ENCODE peak calls at places on chromosomes 7 and 10, in five cellular contexts. R is transverse colon; W is CD4-positive, alpha-beta memory T cell; I is GM13976; D is activated T-cell treated with anti-CD3 and anti-CD28 coated beads for 1 hour. F is an unnamed sample.
A peak's percentile ranks its signal among the peaks of the same experiment; 100 is the strongest.

GRCh38 chr10:77165445-77166316 is 471.9 kb downstream of the KCNMA1 start:
- DNase-seq in R (peak; percentile 62), W (peak; percentile 6), I (peak; percentile 20), D (peak; percentile 1), F (peak; percentile 13)

GRCh38 chr7:47088329-47089067 is 493.4 kb downstream of the TNS3 start:
- DNase-seq in R (peak; percentile 27), W (peak; percentile 5), I (peak; percentile 67), D (no peak), F (peak; percentile 16)

GRCh38 chr7:127751062-127751722 is 99.2 kb downstream of the SND1 start:
- DNase-seq in R (no peak), W (no peak), I (no peak), D (no peak), F (no peak)

GRCh38 chr10:87674963-87675362 is 15.3 kb downstream of the PAPSS2 start:
- DNase-seq in R (no peak), W (no peak), I (no peak), D (no peak), F (no peak)

GRCh38 chr7:92228100-92228499 is 17.6 kb downstream of the KRIT1 start:
- DNase-seq in R (no peak), W (no peak), I (no peak), D (no peak), F (no peak)

GRCh38 chr7:69263550-69263949 is 334.7 kb upstream of the AUTS2 start:
- DNase-seq in R (no peak), W (no peak), I (no peak), D (no peak), F (no peak)

GRCh38 chr10:122244001-122244715 is 26.9 kb upstream of the BTBD16 start:
- DNase-seq in R (no peak), W (no peak), I (no peak), D (no peak), F (no peak)

GRCh38 chr7:27575647-27576046 is 87.0 kb downstream of the HIBADH start:
- DNase-seq in R (no peak), W (no peak), I (no peak), D (no peak), F (no peak)

GRCh38 chr10:103784723-103785418 is 70.5 kb downstream of the SH3PXD2A start:
- DNase-seq in R (peak; percentile 87), W (no peak), I (no peak), D (no peak), F (no peak)

GRCh38 chr10:77796311-77796915 is 130.1 kb downstream of the DLG5 start:
- DNase-seq in R (no peak), W (no peak), I (no peak), D (no peak), F (no peak)

GRCh38 chr7:141631525-141631924 is 70.4 kb downstream of the DENND11 start:
- DNase-seq in R (no peak), W (no peak), I (no peak), D (no peak), F (no peak)

GRCh38 chr7:2048006-2048405 is 184.7 kb downstream of the MAD1L1 start:
- DNase-seq in R (no peak), W (no peak), I (no peak), D (no peak), F (no peak)

GRCh38 chr7:103063895-103064294 is 10.7 kb downstream of the FBXL13 start:
- DNase-seq in R (no peak), W (no peak), I (no peak), D (no peak), F (no peak)

GRCh38 chr7:40850017-40850416 is 715.2 kb downstream of the SUGCT start:
- DNase-seq in R (no peak), W (no peak), I (no peak), D (no peak), F (no peak)

GRCh38 chr7:143492043-143492471 is 14.4 kb downstream of the TAS2R41 start:
- DNase-seq in R (no peak), W (no peak), I (no peak), D (no peak), F (no peak)

GRCh38 chr7:31464601-31465000 is 49.3 kb upstream of the ITPRID1 start:
- DNase-seq in R (no peak), W (no peak), I (no peak), D (no peak), F (no peak)

GRCh38 chr10:104069610-104070009 is 16.1 kb downstream of the COL17A1 start:
- DNase-seq in R (peak; percentile 31), W (no peak), I (no peak), D (no peak), F (no peak)

GRCh38 chr10:26714385-26714784 is 16.9 kb downstream of the PDSS1 start:
- DNase-seq in R (peak; percentile 69), W (no peak), I (no peak), D (no peak), F (no peak)

GRCh38 chr7:44087914-44088838 is 5.8 kb upstream of the POLM start:
- DNase-seq in R (no peak), W (no peak), I (no peak), D (no peak), F (no peak)

GRCh38 chr10:79356104-79356503 is 8.8 kb downstream of the PPIF start:
- DNase-seq in R (no peak), W (no peak), I (peak; percentile 26), D (no peak), F (no peak)

GRCh38 chr7:149868638-149869290 is 5.0 kb upstream of the ATP6V0E2 start:
- DNase-seq in R (no peak), W (no peak), I (no peak), D (no peak), F (peak; percentile 61)

GRCh38 chr7:78326870-78327269 is 528.3 kb downstream of the PHTF2 start:
- DNase-seq in R (no peak), W (no peak), I (no peak), D (no peak), F (no peak)

GRCh38 chr10:129846991-129847391 is 117.1 kb downstream of the EBF3 start:
- DNase-seq in R (no peak), W (no peak), I (no peak), D (no peak), F (no peak)

GRCh38 chr7:2520131-2520807 is 695 bp downstream of the LFNG start:
- DNase-seq in R (peak; percentile 62), W (no peak), I (no peak), D (no peak), F (no peak)

GRCh38 chr7:101173752-101174244 is 6.3 kb downstream of the NAT16 start:
- DNase-seq in R (no peak), W (peak; percentile 64), I (peak; percentile 87), D (peak; percentile 51), F (peak; percentile 34)

F was measured in CD4-positive, CD25-positive, alpha-beta regulatory T cell.